ENCODE peak calls at places on chromosomes 2 and 18, in four cellular contexts. B is GM12878, D is A549, Y is K562. M is an unnamed sample.

GRCh38 chr18:22846088-22846683 is 86.9 kb upstream of the RBBP8 start:
- DNase-seq in B (no peak), D (peak), Y (peak), M (peak)

GRCh38 chr18:60649107-60649506 is 276.5 kb upstream of the MC4R start:
- DNase-seq in B (peak), D (no peak), Y (no peak), M (no peak)

GRCh38 chr2:42086500-42086953 is 38.7 kb downstream of the PKDCC start:
- DNase-seq in B (no peak), D (peak), Y (peak), M (peak)

GRCh38 chr18:50311573-50312106 is 24.1 kb upstream of the CXXC1 start:
- DNase-seq in B (no peak), D (no peak), Y (no peak), M (no peak)

GRCh38 chr18:30142248-30142647 is 900.3 kb downstream of the DSC3 start:
- DNase-seq in B (no peak), D (no peak), Y (no peak), M (no peak)

GRCh38 chr2:128187032-128187654 is 96.1 kb downstream of the UGGT1 start:
- DNase-seq in B (no peak), D (peak), Y (no peak), M (no peak)

GRCh38 chr2:220279372-220279771 is 651.9 kb downstream of the SLC4A3 start:
- DNase-seq in B (no peak), D (peak), Y (no peak), M (no peak)

GRCh38 chr2:110993557-110994231 is 127.0 kb upstream of the BCL2L11 start:
- DNase-seq in B (no peak), D (no peak), Y (no peak), M (no peak)

GRCh38 chr2:185127412-185127811 is 529.1 kb downstream of the ZNF804A start:
- DNase-seq in B (no peak), D (no peak), Y (no peak), M (no peak)

GRCh38 chr2:44247924-44248323 is 27.4 kb upstream of the SLC3A1 start:
- DNase-seq in B (no peak), D (peak), Y (peak), M (no peak)

GRCh38 chr2:204920776-204921175 is 375.5 kb downstream of the PARD3B start:
- DNase-seq in B (no peak), D (no peak), Y (no peak), M (no peak)

GRCh38 chr2:193584522-193584938 is 1389.8 kb upstream of the TMEFF2 start:
- DNase-seq in B (no peak), D (peak), Y (peak), M (peak)

GRCh38 chr18:79496237-79496977 is 100.7 kb downstream of the NFATC1 start:
- DNase-seq in B (no peak), D (no peak), Y (no peak), M (no peak)

GRCh38 chr2:227509824-227510619 is 38.1 kb downstream of the AGFG1 start:
- DNase-seq in B (no peak), D (peak), Y (no peak), M (peak)

GRCh38 chr2:241218131-241219029 is 29.9 kb downstream of the ANO7 start:
- DNase-seq in B (peak), D (peak), Y (peak), M (peak)

GRCh38 chr2:102106133-102106556 is 36.4 kb upstream of the IL1R1 start:
- DNase-seq in B (no peak), D (peak), Y (no peak), M (peak)

GRCh38 chr2:127348421-127349000 is 39.3 kb downstream of the MAP3K2 start:
- DNase-seq in B (no peak), D (no peak), Y (no peak), M (no peak)

GRCh38 chr2:120961396-120961795 is 225.7 kb downstream of the GLI2 start:
- DNase-seq in B (no peak), D (no peak), Y (no peak), M (no peak)

GRCh38 chr2:205802069-205802468 is 119.8 kb downstream of the NRP2 start:
- DNase-seq in B (no peak), D (no peak), Y (no peak), M (no peak)

GRCh38 chr2:211270257-211270656 is 713.9 kb downstream of the CPS1 start:
- DNase-seq in B (no peak), D (no peak), Y (no peak), M (no peak)

GRCh38 chr2:47656715-47657600 is 126.0 kb upstream of the MSH6 start:
- DNase-seq in B (no peak), D (no peak), Y (no peak), M (no peak)

GRCh38 chr18:26456070-26456491 is 92.3 kb downstream of the KCTD1 start:
- DNase-seq in B (no peak), D (peak), Y (no peak), M (peak)

GRCh38 chr2:12296915-12297314 is 419.8 kb upstream of the TRIB2 start:
- DNase-seq in B (no peak), D (no peak), Y (no peak), M (no peak)

GRCh38 chr2:95206086-95206485 is 1.2 kb upstream of the ZNF892 start:
- DNase-seq in B (no peak), D (no peak), Y (no peak), M (no peak)

GRCh38 chr18:47883771-47884413 is 46.6 kb downstream of the SMAD2 start:
- DNase-seq in B (no peak), D (no peak), Y (no peak), M (no peak)

DNA sequence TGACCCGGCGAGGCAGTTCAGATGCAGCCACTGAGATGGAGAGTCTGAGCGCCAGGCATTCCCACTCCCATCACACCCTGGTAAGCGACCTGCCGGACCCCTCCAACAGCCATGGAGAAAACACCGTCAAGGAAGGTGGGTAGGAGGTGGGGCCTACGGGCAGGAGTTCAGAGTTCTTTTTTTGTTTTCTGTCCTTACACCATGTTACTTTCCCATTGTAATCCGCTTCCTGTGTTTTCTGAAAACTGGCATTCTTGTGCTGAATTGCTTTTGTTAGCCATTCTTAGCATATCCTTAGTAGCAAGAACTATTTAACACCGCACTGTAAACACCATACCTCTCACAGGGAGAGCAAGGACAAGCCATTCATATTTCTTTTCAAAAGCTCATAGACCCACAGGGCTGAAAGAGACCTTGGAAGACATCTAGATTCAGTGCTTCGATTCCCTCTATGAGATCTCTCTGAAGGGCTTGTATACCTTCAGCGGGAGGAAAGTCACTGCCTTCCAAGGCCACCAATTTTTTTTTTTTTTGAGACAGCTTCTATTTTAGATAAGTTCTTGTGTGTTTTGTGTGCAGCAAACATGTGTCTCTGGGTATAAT is 46.3 kb downstream of the UNC80 start:
- DNase-seq in B (no peak), D (no peak), Y (no peak), M (no peak)
- H3K27ac ChIP-seq in B (no peak), D (no peak), Y (no peak), M (no peak)

DNA sequence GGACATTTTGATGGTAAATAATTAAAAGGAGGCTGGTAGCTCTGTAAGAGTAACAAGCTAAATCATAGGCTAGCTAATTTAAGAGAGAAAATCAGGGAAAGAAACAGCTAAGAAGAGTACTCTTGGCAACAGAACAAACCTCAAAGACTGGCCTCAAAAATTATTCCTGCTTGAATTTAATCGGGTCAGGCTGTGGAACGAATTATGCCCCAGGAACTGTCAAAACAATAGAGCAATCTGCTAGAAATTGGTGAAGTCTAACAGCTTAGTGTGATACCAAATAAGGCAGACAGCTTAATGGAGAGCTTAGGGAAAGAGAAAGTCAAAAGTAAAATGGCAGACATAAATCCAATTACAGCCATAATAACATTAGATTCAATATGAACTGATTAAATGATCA is 215.7 kb downstream of the MREG start:
- DNase-seq in B (no peak), D (no peak), Y (no peak), M (no peak)
- TF ChIP-seq CHD4 in B (no peak), D (no peak), Y (no peak), M (no peak)

DNA sequence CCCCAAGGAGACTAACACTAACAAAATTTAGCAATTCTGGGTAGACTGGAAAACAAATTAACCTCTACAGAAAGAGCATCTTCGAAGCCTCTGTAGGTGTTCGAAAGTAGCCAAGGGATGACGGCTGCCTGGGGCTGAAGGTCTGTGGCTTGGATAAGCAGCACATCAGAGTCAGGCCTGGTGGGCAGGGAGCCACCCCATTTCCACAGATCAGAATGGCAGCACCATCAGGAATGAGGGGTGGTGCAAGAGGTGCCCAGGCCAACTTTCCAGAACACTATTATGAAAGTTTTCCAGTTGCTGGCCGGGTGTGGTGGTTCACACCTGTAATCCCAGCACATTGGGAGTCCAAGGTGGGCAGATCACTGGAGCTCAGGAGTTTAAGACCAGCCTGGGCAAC is 57.9 kb downstream of the CABYR start:
- DNase-seq in B (no peak), D (no peak), Y (no peak), M (no peak)
- H3K27ac ChIP-seq in B (no peak), D (no peak), Y (no peak), M (no peak)

DNA sequence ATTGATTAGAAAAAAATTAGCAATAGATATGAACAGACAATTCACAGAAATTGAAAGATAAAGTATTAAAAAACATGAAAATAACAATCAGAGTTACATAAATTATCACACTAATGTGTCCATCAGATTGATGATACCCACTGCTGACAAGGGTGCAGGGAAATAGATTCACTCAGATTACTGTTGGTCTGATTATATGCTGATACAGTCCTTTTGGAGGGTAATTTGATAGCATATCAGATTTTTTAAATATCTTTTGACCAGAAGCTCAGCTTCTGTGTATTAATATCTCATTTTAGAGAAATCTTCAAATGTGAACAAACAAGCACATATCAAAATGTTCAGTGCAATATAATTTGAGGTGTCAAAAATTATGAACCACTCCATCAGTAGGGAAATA is 157.9 kb upstream of the EPC2 start:
- DNase-seq in B (no peak), D (no peak), Y (no peak), M (no peak)
- TF ChIP-seq CHD4 in B (no peak), D (no peak), Y (no peak), M (no peak)

GRCh38 chr18:3848316-3848715 is 398.3 kb downstream of the TGIF1 start:
- DNase-seq in B (no peak), D (no peak), Y (no peak), M (no peak)

GRCh38 chr18:3836937-3837336 is 387.0 kb downstream of the TGIF1 start:
- DNase-seq in B (no peak), D (no peak), Y (no peak), M (no peak)

GRCh38 chr18:3845176-3845575 is 395.2 kb downstream of the TGIF1 start:
- DNase-seq in B (no peak), D (no peak), Y (no peak), M (no peak)

GRCh38 chr18:3839481-3840075 is 389.6 kb downstream of the TGIF1 start:
- DNase-seq in B (no peak), D (no peak), Y (no peak), M (no peak)

DNA sequence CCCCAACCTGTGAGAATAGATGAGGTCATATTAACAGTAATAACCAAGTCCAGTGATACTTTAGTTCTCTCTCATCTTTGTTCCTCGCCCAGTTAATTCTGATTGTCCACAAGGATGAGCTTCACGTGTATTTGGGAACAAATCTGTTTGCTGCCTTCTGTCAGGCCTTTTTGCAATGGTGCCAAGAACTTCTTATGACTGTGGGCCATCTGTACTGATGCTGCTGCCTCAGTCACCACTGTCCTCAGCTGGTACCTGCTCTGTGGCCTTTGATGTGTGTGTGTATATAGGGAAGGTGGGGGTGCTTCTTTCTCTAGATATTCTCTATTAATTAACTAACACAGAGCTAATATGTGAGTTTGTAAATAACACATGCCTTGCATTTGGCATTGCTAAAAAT is 392.9 kb downstream of the TGIF1 start:
- DNase-seq in B (no peak), D (no peak), Y (no peak), M (no peak)
- H3K27ac ChIP-seq in B (no peak), D (no peak), Y (no peak), M (no peak)

GRCh38 chr2:34107811-34108210 is 508.7 kb upstream of the FAM98A start:
- DNase-seq in B (no peak), D (no peak), Y (no peak), M (no peak)
- TF ChIP-seq CHD4 in B (no peak), D (no peak), Y (no peak), M (no peak)

GRCh38 chr18:62781893-62782292 is 66.6 kb downstream of the PHLPP1 start:
- DNase-seq in B (no peak), D (peak), Y (no peak), M (peak)
- H3K27ac ChIP-seq in B (no peak), D (peak), Y (no peak), M (no peak)

M was measured in HepG2.